ENCODE peak calls at places on chromosome 20, in five cellular contexts. A is amniotic stem cell, C is AG09319, L is uterus, U is NCI-H345. I is an unnamed sample.

GRCh38 chr20:25100914-25101313 is 19.0 kb upstream of the VSX1 start:
- DNase-seq in C (no peak), L (no peak), A (no peak), U (no peak), I (no peak)

GRCh38 chr20:1619861-1620444 is at the start of gene SIRPB1:
- DNase-seq in C (no peak), A (no peak), U (no peak), L (no peak), I (no peak)

GRCh38 chr20:57258055-57258454 is 8.4 kb downstream of the BMP7 start:
- DNase-seq in L (no peak), U (peak), A (no peak), C (no peak), I (no peak)

GRCh38 chr20:53738039-53738944 is 144.7 kb upstream of the ZNF217 start:
- DNase-seq in A (no peak), L (peak), U (no peak), C (peak), I (no peak)

GRCh38 chr20:58242824-58243223 is 14.4 kb upstream of the ANKRD60 start:
- DNase-seq in U (no peak), A (no peak), C (no peak), L (no peak), I (no peak)

GRCh38 chr20:41183831-41184230 is 46.5 kb downstream of the PLCG1 start:
- DNase-seq in U (no peak), C (no peak), L (no peak), A (no peak), I (no peak)

GRCh38 chr20:8143474-8143873 is 11.4 kb downstream of the PLCB1 start:
- DNase-seq in A (no peak), U (no peak), C (no peak), L (no peak), I (no peak)

GRCh38 chr20:62358171-62358719 is 8.9 kb downstream of the LAMA5 start:
- DNase-seq in A (no peak), U (peak), L (peak), C (no peak), I (no peak)

I was measured in activated effector memory CD4-positive, alpha-beta T cell treated with anti-CD3 and anti-CD28 coated beads, Interleukin-2, amount 50 U/mL, for 16 hours.